ENCODE peak calls at places on chromosomes 11 and 22, in six cellular contexts. H is mesendoderm, G is T follicular helper cell, F is colonic mucosa, J is tibial nerve, Y is IMR-90. A is an unnamed sample.

GRCh38 chr11:73331138-73331916 is 23.3 kb downstream of the ARHGEF17 start:
- DNase-seq in Y (peak; percentile 36), G (no peak), H (peak; percentile 92), F (no peak), J (no peak), A (no peak)

GRCh38 chr11:75986966-75987365 is 172.0 kb downstream of the UVRAG start:
- DNase-seq in G (no peak), F (no peak), Y (no peak), J (no peak), H (no peak), A (no peak)

GRCh38 chr11:122850076-122850631 is 11.9 kb downstream of the CRTAM start:
- DNase-seq in G (no peak), F (no peak), H (peak; percentile 78), J (no peak), Y (peak; percentile 57), A (no peak)

GRCh38 chr11:11660351-11660750 is 38.5 kb upstream of the GALNT18 start:
- DNase-seq in H (no peak), F (no peak), Y (no peak), J (no peak), G (no peak), A (no peak)

GRCh38 chr11:131667566-131667965 is 297.2 kb downstream of the NTM start:
- DNase-seq in F (no peak), J (no peak), G (no peak), H (no peak), Y (no peak), A (no peak)

GRCh38 chr11:68163691-68164090 is 42.5 kb upstream of the CHKA start:
- DNase-seq in H (no peak), F (no peak), J (no peak), Y (no peak), G (no peak), A (no peak)

GRCh38 chr22:25815561-25815960 is 73.6 kb downstream of the MYO18B start:
- DNase-seq in H (no peak), F (no peak), Y (no peak), J (no peak), G (no peak), A (no peak)

GRCh38 chr22:35688913-35689675 is 28.6 kb upstream of the APOL5 start:
- DNase-seq in G (no peak), J (no peak), F (no peak), H (no peak), Y (peak; percentile 59), A (no peak)

GRCh38 chr22:39940757-39941305 is 19.4 kb upstream of the TMA7B start:
- DNase-seq in J (no peak), G (no peak), Y (no peak), F (no peak), H (peak; percentile 43), A (no peak)

GRCh38 chr11:86228269-86228966 is 16.1 kb upstream of the EED start:
- DNase-seq in Y (no peak), G (no peak), J (no peak), F (no peak), H (no peak), A (no peak)

GRCh38 chr11:101048479-101048878 is 81.1 kb downstream of the PGR start:
- DNase-seq in J (no peak), H (no peak), G (no peak), F (no peak), Y (no peak), A (no peak)

GRCh38 chr11:9974375-9974774 is 310.5 kb downstream of the SWAP70 start:
- DNase-seq in G (no peak), J (no peak), Y (no peak), H (no peak), F (no peak), A (no peak)

GRCh38 chr11:14058061-14058460 is 95.5 kb downstream of the SPON1 start:
- DNase-seq in F (no peak), J (no peak), G (no peak), H (no peak), Y (no peak), A (no peak)

GRCh38 chr11:126332221-126332711 is 23.2 kb upstream of the ST3GAL4 start:
- DNase-seq in J (peak; percentile 58), Y (peak; percentile 90), H (no peak), F (peak; percentile 54), G (no peak), A (no peak)

GRCh38 chr22:48084041-48084748 is 1321.7 kb downstream of the TBC1D22A start:
- DNase-seq in Y (no peak), J (no peak), F (no peak), H (peak; percentile 21), G (no peak), A (peak; percentile 41)

GRCh38 chr22:45891471-45891995 is 85.4 kb downstream of the WNT7B start:
- DNase-seq in H (no peak), J (no peak), Y (no peak), G (no peak), F (no peak), A (no peak)

GRCh38 chr22:26169312-26170111 is at the start of gene SEZ6L:
- DNase-seq in J (no peak), G (no peak), F (no peak), Y (no peak), H (peak; percentile 23), A (peak; percentile 59)

GRCh38 chr11:72037554-72038311 is 39.0 kb downstream of the IL18BP start:
- DNase-seq in F (no peak), H (no peak), Y (no peak), G (no peak), J (no peak), A (peak; percentile 62)

GRCh38 chr11:115617767-115618166 is 113.6 kb upstream of the CADM1 start:
- DNase-seq in H (no peak), G (no peak), Y (peak; percentile 27), F (no peak), J (no peak), A (no peak)

GRCh38 chr11:43738600-43739409 is 58.3 kb downstream of the HSD17B12 start:
- DNase-seq in Y (peak; percentile 90), G (no peak), J (no peak), H (peak; percentile 83), F (no peak), A (no peak)

GRCh38 chr11:44018127-44018521 is 29.7 kb upstream of the ACCSL start:
- DNase-seq in H (no peak), Y (no peak), J (no peak), F (no peak), G (no peak), A (no peak)

GRCh38 chr11:111870113-111870512 is 1.3 kb downstream of the ALG9 start:
- DNase-seq in Y (no peak), J (no peak), H (no peak), G (no peak), F (no peak), A (no peak)

A was measured in germinal center.